ENCODE peak calls at places on chromosomes 7 and 10, in eight cellular contexts. L, Z, U, C, O, Y, T and B are unnamed samples.

GRCh38 chr10:15245530-15245929 is 77.0 kb upstream of the NMT2 start:
- DNase-seq in C (no peak), T (no peak), Y (no peak), Z (peak), O (no peak), L (peak), U (no peak), B (no peak)

GRCh38 chr7:151251328-151251925 is 2.9 kb upstream of the SMARCD3 start:
- DNase-seq in Y (no peak), O (no peak), Z (peak), U (peak), C (peak), L (no peak), T (no peak), B (no peak)

GRCh38 chr10:12531305-12531738 is 182.0 kb downstream of the CAMK1D start:
- DNase-seq in Y (no peak), O (no peak), T (no peak), Z (no peak), U (peak), L (no peak), C (no peak), B (no peak)

GRCh38 chr10:99341860-99342517 is 12.8 kb downstream of the CNNM1 start:
- DNase-seq in U (no peak), Y (no peak), Z (no peak), O (no peak), L (no peak), T (no peak), C (no peak), B (no peak)

GRCh38 chr7:103317009-103317408 is 19.8 kb downstream of the PMPCB start:
- DNase-seq in O (no peak), C (no peak), L (no peak), Y (no peak), U (no peak), Z (no peak), T (no peak), B (no peak)

GRCh38 chr7:23024454-23024853 is 10.5 kb upstream of the HYCC1 start:
- DNase-seq in Z (no peak), U (no peak), C (no peak), Y (no peak), O (no peak), T (no peak), L (no peak), B (no peak)

GRCh38 chr10:69895759-69896158 is 94.1 kb downstream of the COL13A1 start:
- DNase-seq in U (no peak), Y (no peak), L (no peak), C (no peak), O (no peak), Z (no peak), T (no peak), B (no peak)

GRCh38 chr7:145106001-145106400 is 270.1 kb upstream of the TPK1 start:
- DNase-seq in Y (no peak), O (peak), U (no peak), Z (no peak), C (no peak), T (no peak), L (no peak), B (no peak)

GRCh38 chr10:100829103-100829870 is 83.5 kb upstream of the SLF2 start:
- DNase-seq in C (peak), T (no peak), L (no peak), U (no peak), O (no peak), Z (no peak), Y (no peak), B (no peak)

GRCh38 chr10:51547941-51548340 is 151.5 kb downstream of the CSTF2T start:
- DNase-seq in Z (no peak), T (no peak), O (no peak), Y (no peak), L (no peak), C (no peak), U (no peak), B (no peak)

GRCh38 chr7:127979728-127980126 is 51.5 kb downstream of the LRRC4 start:
- DNase-seq in Y (no peak), U (no peak), L (no peak), O (no peak), T (no peak), Z (no peak), C (no peak), B (no peak)

GRCh38 chr7:98203261-98203963 is 7.8 kb upstream of the BHLHA15 start:
- DNase-seq in C (no peak), O (no peak), Y (no peak), U (no peak), L (no peak), T (no peak), Z (no peak), B (no peak)

GRCh38 chr7:38070718-38071117 is 107.3 kb upstream of the STARD3NL start:
- DNase-seq in Z (peak), L (peak), O (no peak), C (no peak), Y (peak), T (peak), U (no peak), B (no peak)

GRCh38 chr7:101565601-101566209 is 63.4 kb downstream of the MYL10 start:
- DNase-seq in Y (no peak), O (no peak), L (no peak), U (no peak), Z (no peak), C (no peak), T (no peak), B (no peak)

GRCh38 chr7:86653919-86654659 is 10.4 kb downstream of the GRM3 start:
- DNase-seq in O (no peak), Z (no peak), Y (peak), T (no peak), U (peak), L (no peak), C (peak), B (no peak)

GRCh38 chr7:1112625-1113547 is 25.0 kb downstream of the GPER1 start:
- DNase-seq in Z (no peak), C (peak), O (no peak), Y (no peak), L (no peak), T (no peak), U (no peak), B (no peak)

GRCh38 chr7:2163565-2163964 is 69.2 kb downstream of the MAD1L1 start:
- DNase-seq in U (no peak), Y (no peak), T (no peak), C (peak), Z (no peak), L (no peak), O (no peak), B (no peak)